ENCODE peak calls at places on chromosomes 12 and 14, in ten cellular contexts. P is CD4-positive, alpha-beta T cell; T is esophagus squamous epithelium; M is right atrium auricular region; I is stimulated activated CD8-positive, alpha-beta memory T cell treated with anti-CD3 and anti-CD28 coated beads, Interleukin-4, amount 100 ng/mL, for 24 hours; Y is breast epithelium; K is BJ; F is OCI-LY7; W is activated naive CD4-positive, alpha-beta T cell; R is GM19239. J is an unnamed sample.

GRCh38 chr12:50655374-50655921 is 108.5 kb upstream of the ATF1 start:
- DNase-seq in P (no peak), T (no peak), M (no peak), I (no peak), Y (no peak), K (no peak), F (no peak), W (no peak), R (no peak), J (no peak)

GRCh38 chr12:71599213-71599612 is 64.4 kb downstream of the ZFC3H1 start:
- DNase-seq in P (no peak), T (no peak), M (no peak), I (no peak), Y (no peak), K (no peak), F (no peak), W (no peak), R (no peak), J (no peak)

GRCh38 chr14:75126679-75127473 is at the start of gene NEK9:
- DNase-seq in P (peak), T (peak), M (peak), I (peak), Y (peak), K (no peak), F (peak), W (peak), R (peak), J (peak)

GRCh38 chr12:111218499-111218898 is 150.4 kb downstream of the PHETA1 start:
- DNase-seq in P (no peak), T (no peak), M (no peak), I (no peak), Y (no peak), K (no peak), F (no peak), W (no peak), R (no peak), J (no peak)

GRCh38 chr12:61412209-61412608 is 848.0 kb upstream of the USP15 start:
- DNase-seq in P (no peak), T (no peak), M (no peak), I (no peak), Y (no peak), K (no peak), F (no peak), W (no peak), R (no peak), J (no peak)

GRCh38 chr12:70660620-70661219 is 23.5 kb upstream of the PTPRB start:
- DNase-seq in P (no peak), T (no peak), M (no peak), I (no peak), Y (no peak), K (peak), F (no peak), W (no peak), R (no peak), J (no peak)

GRCh38 chr12:93059288-93059687 is 130.2 kb upstream of the EEA1 start:
- DNase-seq in P (no peak), T (no peak), M (no peak), I (no peak), Y (no peak), K (no peak), F (no peak), W (no peak), R (no peak), J (no peak)

GRCh38 chr14:105589161-105589925 is 63.0 kb downstream of the TMEM121 start:
- DNase-seq in P (no peak), T (no peak), M (no peak), I (no peak), Y (no peak), K (no peak), F (no peak), W (no peak), R (no peak), J (no peak)

GRCh38 chr14:87066221-87066817 is 926.7 kb downstream of the GALC start:
- DNase-seq in P (no peak), T (no peak), M (no peak), I (no peak), Y (no peak), K (no peak), F (peak), W (no peak), R (no peak), J (no peak)

GRCh38 chr12:21416611-21417121 is 20.8 kb upstream of the PYROXD1 start:
- DNase-seq in P (no peak), T (no peak), M (no peak), I (no peak), Y (no peak), K (peak), F (no peak), W (no peak), R (no peak), J (no peak)

GRCh38 chr14:90444077-90444696 is 47.4 kb downstream of the CALM1 start:
- DNase-seq in P (no peak), T (no peak), M (no peak), I (no peak), Y (no peak), K (no peak), F (no peak), W (no peak), R (no peak), J (no peak)

GRCh38 chr14:75630695-75631452 is 29.8 kb downstream of the ERG28 start:
- DNase-seq in P (no peak), T (no peak), M (no peak), I (no peak), Y (no peak), K (no peak), F (no peak), W (no peak), R (no peak), J (no peak)

GRCh38 chr14:29078810-29079522 is 312.4 kb downstream of the FOXG1 start:
- DNase-seq in P (no peak), T (no peak), M (no peak), I (no peak), Y (no peak), K (no peak), F (no peak), W (no peak), R (no peak), J (no peak)

GRCh38 chr12:47077206-47078085 is 2.0 kb upstream of the PCED1B start:
- DNase-seq in P (no peak), T (no peak), M (no peak), I (no peak), Y (no peak), K (no peak), F (no peak), W (no peak), R (no peak), J (no peak)

GRCh38 chr14:38958589-38958988 is 144.4 kb downstream of the SEC23A start:
- DNase-seq in P (no peak), T (no peak), M (no peak), I (no peak), Y (no peak), K (no peak), F (no peak), W (no peak), R (no peak), J (no peak)

J was measured in mesothelial cell of epicardium.